ENCODE peak calls at places on chromosome 19, in five cellular contexts. U is K562, Z is H1, C is GM12878, Q is HepG2. I is an unnamed sample.

GRCh38 chr19:55340784-55341147 is 1.1 kb downstream of the KMT5C start:
- DNase-seq in U (peak), Z (no peak), C (no peak), Q (no peak), I (peak)

GRCh38 chr19:45152504-45153338 is 8.1 kb downstream of the NKPD1 start:
- DNase-seq in U (no peak), Z (no peak), C (no peak), Q (no peak), I (peak)

GRCh38 chr19:44575116-44575700 is 38.2 kb upstream of the IGSF23 start:
- DNase-seq in U (no peak), Z (no peak), C (no peak), Q (no peak), I (no peak)

GRCh38 chr19:57342582-57342981 is 8.5 kb upstream of the ZNF304 start:
- DNase-seq in U (no peak), Z (no peak), C (no peak), Q (no peak), I (no peak)

GRCh38 chr19:9935409-9936062 is 779 bp downstream of the OLFM2 start:
- DNase-seq in U (no peak), Z (no peak), C (no peak), Q (no peak), I (peak)

GRCh38 chr19:45667620-45668341 is at the start of gene GIPR:
- DNase-seq in U (peak), Z (no peak), C (no peak), Q (peak), I (peak)

GRCh38 chr19:33399081-33399744 is 25.7 kb downstream of the CEBPG start:
- DNase-seq in U (no peak), Z (no peak), C (no peak), Q (no peak), I (no peak)

GRCh38 chr19:45340232-45340898 is at the start of gene KLC3:
- DNase-seq in U (peak), Z (no peak), C (no peak), Q (no peak), I (peak)

GRCh38 chr19:42474743-42475142 is 32.0 kb upstream of the CXCL17 start:
- DNase-seq in U (no peak), Z (no peak), C (no peak), Q (no peak), I (no peak)

GRCh38 chr19:34686455-34686854 is 9.0 kb downstream of the ZNF302 start:
- DNase-seq in U (no peak), Z (no peak), C (no peak), Q (no peak), I (no peak)

GRCh38 chr19:17721821-17722220 is 2.5 kb downstream of the MAP1S start:
- DNase-seq in U (no peak), Z (no peak), C (no peak), Q (no peak), I (no peak)

GRCh38 chr19:49361438-49362047 is 673 bp downstream of the TEAD2 start:
- DNase-seq in U (peak), Z (no peak), C (no peak), Q (peak), I (peak)

GRCh38 chr19:30525383-30525782 is 153.2 kb downstream of the ZNF536 start:
- DNase-seq in U (no peak), Z (no peak), C (no peak), Q (no peak), I (no peak)

GRCh38 chr19:15156391-15156790 is 44.4 kb downstream of the NOTCH3 start:
- DNase-seq in U (no peak), Z (no peak), C (no peak), Q (no peak), I (no peak)

GRCh38 chr19:1040476-1041271 is 767 bp downstream of the ABCA7 start:
- DNase-seq in U (peak), Z (peak), C (peak), Q (peak), I (peak)

GRCh38 chr19:4694211-4694987 is 24.3 kb upstream of the MYDGF start:
- DNase-seq in U (peak), Z (no peak), C (no peak), Q (no peak), I (no peak)

GRCh38 chr19:13056052-13056660 is 46.5 kb downstream of the LYL1 start:
- DNase-seq in U (no peak), Z (no peak), C (no peak), Q (no peak), I (peak)

GRCh38 chr19:6611441-6611852 is 20.5 kb upstream of the CD70 start:
- DNase-seq in U (no peak), Z (no peak), C (no peak), Q (no peak), I (no peak)

GRCh38 chr19:8334458-8335342 is 8.4 kb downstream of the KANK3 start:
- DNase-seq in U (no peak), Z (no peak), C (no peak), Q (peak), I (peak)

GRCh38 chr19:13102666-13103584 is at the start of gene LYL1:
- DNase-seq in U (peak), Z (no peak), C (no peak), Q (peak), I (peak)

GRCh38 chr19:4338441-4339350 is at the start of gene STAP2:
- DNase-seq in U (no peak), Z (no peak), C (no peak), Q (peak), I (no peak)

GRCh38 chr19:996051-996838 is 4.0 kb upstream of the GRIN3B start:
- DNase-seq in U (peak), Z (no peak), C (no peak), Q (no peak), I (peak)

GRCh38 chr19:661427-662196 is 1.4 kb downstream of the RNF126 start:
- DNase-seq in U (peak), Z (no peak), C (no peak), Q (no peak), I (no peak)

GRCh38 chr19:49981603-49982593 is 20.9 kb upstream of the SIGLEC11 start:
- DNase-seq in U (peak), Z (no peak), C (no peak), Q (no peak), I (no peak)

GRCh38 chr19:13692096-13692495 is 72.2 kb upstream of the MRI1 start:
- DNase-seq in U (no peak), Z (no peak), C (no peak), Q (no peak), I (no peak)

GRCh38 chr19:368624-369020 is 24.0 kb upstream of the MIER2 start:
- DNase-seq in U (no peak), Z (no peak), C (no peak), Q (no peak), I (no peak)

GRCh38 chr19:45322311-45322710 is 364 bp downstream of the CKM start:
- DNase-seq in U (no peak), Z (no peak), C (no peak), Q (peak), I (no peak)

GRCh38 chr19:23882493-23882892 is 32.2 kb upstream of the ZNF726 start:
- DNase-seq in U (no peak), Z (no peak), C (no peak), Q (peak), I (no peak)

GRCh38 chr19:56103027-56103614 is 18.0 kb downstream of the ZNF787 start:
- DNase-seq in U (no peak), Z (no peak), C (no peak), Q (no peak), I (no peak)

GRCh38 chr19:37654525-37654832 is 786 bp downstream of the ZFP30 start:
- DNase-seq in U (no peak), Z (no peak), C (no peak), Q (no peak), I (no peak)

GRCh38 chr19:55703790-55704215 is 28.8 kb downstream of the EPN1 start:
- DNase-seq in U (peak), Z (peak), C (no peak), Q (no peak), I (peak)

GRCh38 chr19:400976-401835 is 7.7 kb downstream of the C2CD4C start:
- DNase-seq in U (no peak), Z (no peak), C (no peak), Q (no peak), I (no peak)

GRCh38 chr19:44646049-44646416 is 2.3 kb downstream of the PVR start:
- DNase-seq in U (no peak), Z (no peak), C (no peak), Q (no peak), I (no peak)

GRCh38 chr19:44731081-44731480 is 17.4 kb upstream of the BCL3 start:
- DNase-seq in U (no peak), Z (no peak), C (no peak), Q (no peak), I (no peak)

DNA sequence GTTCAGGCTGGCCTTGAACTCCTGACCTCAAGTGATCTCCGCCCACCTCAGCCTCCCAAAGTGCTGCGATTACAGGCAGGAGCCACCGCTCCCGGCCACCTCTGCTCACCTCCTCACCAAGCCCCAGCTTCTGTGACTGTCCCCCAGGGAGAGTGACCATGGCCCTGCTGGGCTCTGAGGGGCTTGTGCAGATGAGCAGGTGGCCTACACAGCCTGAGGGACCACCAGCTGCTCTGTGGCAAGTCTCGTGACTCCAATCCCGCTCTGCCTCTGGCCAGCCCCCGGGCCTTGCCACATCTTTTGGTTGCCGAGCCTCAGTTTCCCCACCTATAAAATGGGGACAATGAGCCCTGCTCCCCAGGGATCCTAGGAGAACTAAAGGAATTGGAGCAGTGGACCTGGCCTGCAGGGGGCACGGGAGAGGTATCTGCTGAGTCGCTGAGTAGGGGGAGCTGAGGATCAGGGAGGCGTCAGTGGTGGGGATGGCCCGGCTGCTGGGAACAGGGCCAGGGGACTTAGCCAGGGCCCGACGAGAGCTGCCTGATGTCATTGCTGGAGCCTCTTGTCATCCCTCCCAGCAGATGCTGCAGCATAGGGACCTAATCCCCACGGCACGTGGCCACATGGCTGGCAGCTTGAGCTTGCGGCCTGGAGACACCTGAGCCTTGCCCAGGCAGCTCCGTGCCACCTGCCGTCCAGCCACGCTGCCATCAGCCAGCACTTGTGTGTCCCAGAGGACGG is 74.7 kb downstream of the GADD45B start:
- DNase-seq in U (no peak), Z (no peak), C (no peak), Q (no peak), I (peak)
- TF ChIP-seq GABPA in U (no peak), Z (no peak), C (no peak), Q (no peak), I (no peak)

GRCh38 chr19:29404015-29404414 is 121.8 kb upstream of the VSTM2B start:
- DNase-seq in U (no peak), Z (no peak), C (no peak), Q (no peak), I (no peak)

GRCh38 chr19:29404951-29405727 is 120.7 kb upstream of the VSTM2B start:
- DNase-seq in U (no peak), Z (peak), C (no peak), Q (no peak), I (no peak)

GRCh38 chr19:29400917-29401711 is 124.7 kb upstream of the VSTM2B start:
- DNase-seq in U (no peak), Z (no peak), C (peak), Q (no peak), I (no peak)

GRCh38 chr19:29405728-29405995 is 120.1 kb upstream of the VSTM2B start:
- DNase-seq in U (no peak), Z (no peak), C (no peak), Q (no peak), I (no peak)

GRCh38 chr19:29401712-29402421 is 123.9 kb upstream of the VSTM2B start:
- DNase-seq in U (no peak), Z (no peak), C (no peak), Q (no peak), I (no peak)
- TF ChIP-seq SIN3A in U (no peak), Z (no peak), C (no peak), Q (no peak), I (no peak)

GRCh38 chr19:51746731-51747130 is 4.9 kb downstream of the FPR1 start:
- DNase-seq in U (no peak), Z (no peak), C (no peak), Q (no peak), I (no peak)
- TF ChIP-seq GABPA in U (no peak), Z (no peak), C (no peak), Q (no peak), I (no peak)

GRCh38 chr19:58395220-58395978 is at the start of gene RNF225:
- DNase-seq in U (peak), Z (peak), C (no peak), Q (no peak), I (no peak)
- TF ChIP-seq SIN3A in U (no peak), Z (no peak), C (no peak), Q (no peak), I (peak)

I was measured in SK-N-SH.